ENCODE peak calls at places on chromosomes 7 and 10, in ten cellular contexts. D is endothelial cell of umbilical vein; E is non-pigmented ciliary epithelial cell; C is sigmoid colon; Z is activated CD4-positive, alpha-beta T cell treated with anti-CD3 and anti-CD28 coated beads, Interleukin-2, amount 50 U/mL, for 1 hour; X is GM12864; J is type B pancreatic cell; Q is astrocyte of the spinal cord; K is HEK293T; M is B cell. L is an unnamed sample.

GRCh38 chr7:18961997-18962396 is 155.4 kb downstream of the TWIST1 start:
- DNase-seq in D (no peak), E (no peak), X (no peak), C (no peak), Q (peak; percentile 40), K (no peak), Z (no peak), J (no peak), M (no peak), L (no peak)

GRCh38 chr7:138091073-138091472 is 14.8 kb downstream of the AKR1D1 start:
- DNase-seq in Z (no peak), X (no peak), J (no peak), C (no peak), Q (no peak), K (no peak), E (no peak), M (no peak), D (no peak), L (no peak)

GRCh38 chr10:70901276-70901878 is 13.0 kb upstream of the PCBD1 start:
- DNase-seq in X (no peak), C (peak; percentile 47), M (no peak), Z (no peak), D (no peak), K (no peak), J (no peak), E (no peak), Q (no peak), L (no peak)

GRCh38 chr7:152856351-152856750 is 96.8 kb downstream of the ACTR3B start:
- DNase-seq in J (no peak), Z (no peak), M (no peak), X (no peak), C (no peak), K (no peak), D (no peak), Q (no peak), E (no peak), L (no peak)

GRCh38 chr10:123995461-123996131 is 97.8 kb downstream of the CHST15 start:
- DNase-seq in Q (peak; percentile 95), M (peak; percentile 63), J (no peak), X (no peak), D (peak; percentile 31), K (peak; percentile 61), E (peak; percentile 46), C (peak; percentile 88), Z (no peak), L (peak; percentile 87)

GRCh38 chr7:16046045-16046444 is 359.6 kb upstream of the MEOX2 start:
- DNase-seq in Q (no peak), X (no peak), M (no peak), E (no peak), Z (no peak), K (no peak), D (no peak), C (no peak), J (no peak), L (no peak)

GRCh38 chr7:10838205-10838604 is 135.5 kb upstream of the PHF14 start:
- DNase-seq in Q (no peak), K (no peak), M (no peak), Z (no peak), C (no peak), J (no peak), E (no peak), D (no peak), X (no peak), L (no peak)

GRCh38 chr7:159086301-159086925 is 58.3 kb downstream of the VIPR2 start:
- DNase-seq in M (no peak), X (no peak), C (peak; percentile 45), K (no peak), E (no peak), D (no peak), Z (no peak), J (peak; percentile 47), Q (no peak), L (no peak)

GRCh38 chr7:27174077-27175004 is at the start of gene HOXA10:
- DNase-seq in Q (no peak), Z (no peak), X (no peak), M (no peak), E (no peak), J (peak; percentile 70), D (peak; percentile 79), K (peak; percentile 39), C (peak; percentile 88), L (no peak)

GRCh38 chr7:102150266-102150665 is 136.4 kb upstream of the SH2B2 start:
- DNase-seq in Q (no peak), C (no peak), M (no peak), K (no peak), X (no peak), E (no peak), J (no peak), D (no peak), Z (no peak), L (no peak)

GRCh38 chr10:98608417-98608816 is 161.7 kb upstream of the HPS1 start:
- DNase-seq in K (no peak), Z (no peak), C (peak; percentile 79), M (no peak), Q (peak; percentile 7), J (no peak), D (no peak), X (no peak), E (no peak), L (no peak)

GRCh38 chr7:55309040-55309991 is 55.8 kb upstream of the LANCL2 start:
- DNase-seq in C (no peak), E (no peak), X (peak; percentile 89), Z (peak; percentile 11), J (no peak), M (no peak), D (no peak), Q (no peak), K (no peak), L (no peak)

GRCh38 chr7:1251796-1252542 is 19.3 kb downstream of the UNCX start:
- DNase-seq in K (no peak), Q (no peak), E (no peak), Z (no peak), X (no peak), C (no peak), M (no peak), D (no peak), J (no peak), L (no peak)

GRCh38 chr10:29473411-29474100 is 161.2 kb downstream of the SVIL start:
- DNase-seq in C (no peak), D (no peak), Z (no peak), X (no peak), K (no peak), Q (peak; percentile 29), M (no peak), J (no peak), E (no peak), L (no peak)

GRCh38 chr10:78578929-78579328 is 489.8 kb upstream of the ZMIZ1 start:
- DNase-seq in Z (no peak), E (no peak), J (no peak), X (no peak), D (no peak), M (peak; percentile 43), Q (no peak), C (no peak), K (no peak), L (no peak)

GRCh38 chr7:44224951-44225565 is 24.3 kb downstream of the YKT6 start:
- DNase-seq in K (no peak), D (no peak), J (no peak), E (no peak), C (no peak), M (no peak), Q (no peak), X (no peak), Z (no peak), L (no peak)

GRCh38 chr10:114103286-114103685 is 59.6 kb downstream of the ADRB1 start:
- DNase-seq in D (peak; percentile 59), X (no peak), J (no peak), E (peak; percentile 40), Z (no peak), C (no peak), K (peak; percentile 68), Q (peak; percentile 68), M (no peak), L (no peak)

GRCh38 chr10:19958787-19959186 is 142.6 kb downstream of the PLXDC2 start:
- DNase-seq in Z (no peak), E (no peak), Q (no peak), J (no peak), D (no peak), X (no peak), M (no peak), C (no peak), K (no peak), L (no peak)

GRCh38 chr7:83794834-83795233 is 145.9 kb upstream of the SEMA3E start:
- DNase-seq in Q (no peak), D (no peak), M (no peak), X (no peak), K (peak; percentile 35), E (no peak), Z (no peak), J (no peak), C (no peak), L (no peak)

GRCh38 chr10:34181545-34182300 is 633.4 kb downstream of the PARD3 start:
- DNase-seq in Q (peak; percentile 12), X (no peak), J (no peak), E (no peak), C (no peak), Z (no peak), K (no peak), D (peak; percentile 34), M (no peak), L (no peak)

GRCh38 chr7:22851140-22851539 is 28.5 kb upstream of the TOMM7 start:
- DNase-seq in C (no peak), E (no peak), X (no peak), D (no peak), M (no peak), Q (no peak), K (no peak), J (no peak), Z (no peak), L (no peak)

GRCh38 chr7:128200376-128200775 is 40.7 kb upstream of the LEP start:
- DNase-seq in K (no peak), Z (no peak), C (no peak), E (no peak), M (no peak), J (no peak), D (no peak), X (no peak), Q (no peak), L (peak; percentile 81)

GRCh38 chr10:69951658-69952057 is 101.0 kb upstream of the MACROH2A2 start:
- DNase-seq in Q (no peak), X (no peak), D (no peak), J (no peak), M (no peak), K (no peak), E (no peak), Z (no peak), C (no peak), L (no peak)

GRCh38 chr10:13074562-13075451 is 25.2 kb upstream of the OPTN start:
- DNase-seq in Z (peak; percentile 48), X (peak; percentile 3), M (peak; percentile 46), Q (peak; percentile 74), C (peak; percentile 76), J (no peak), K (peak; percentile 79), E (peak; percentile 8), D (peak; percentile 61), L (no peak)

GRCh38 chr10:78053201-78053868 is 19.7 kb downstream of the RPS24 start:
- DNase-seq in X (no peak), E (no peak), Q (peak; percentile 49), D (no peak), M (no peak), Z (no peak), C (no peak), K (no peak), J (no peak), L (no peak)

GRCh38 chr7:42237162-42237821 is at the start of gene GLI3:
- DNase-seq in J (peak; percentile 88), Z (no peak), K (peak; percentile 78), M (no peak), E (no peak), X (peak; percentile 15), C (peak; percentile 98), Q (peak; percentile 94), D (peak; percentile 90), L (peak; percentile 94)

GRCh38 chr7:102431617-102432298 is 1.6 kb upstream of the ORAI2 start:
- DNase-seq in E (no peak), J (no peak), Q (no peak), X (no peak), M (peak; percentile 81), Z (peak; percentile 68), C (no peak), K (no peak), D (no peak), L (no peak)

GRCh38 chr10:103193820-103194529 is 903 bp upstream of the NT5C2 start:
- DNase-seq in X (peak; percentile 57), C (no peak), M (no peak), D (no peak), J (no peak), Q (peak; percentile 71), Z (no peak), E (no peak), K (no peak), L (no peak)